ENCODE peak calls at places on chromosome 20, in nine cellular contexts. L is stimulated activated CD4-positive, alpha-beta T cell treated with anti-CD3 and anti-CD28 coated beads, Interleukin-1b, Interleukin-23, amount 100 ng/mL, for 4 hours; S is activated CD4-positive, alpha-beta T cell treated with anti-CD3 and anti-CD28 coated beads, Interleukin-2, amount 10 ng/mL, durations not matched to agents 7 days and 5 days; X is AG04450; K is MV-4-11; T is progenitor cell of endocrine pancreas; M is stimulated activated CD8-positive, alpha-beta memory T cell treated with anti-CD3 and anti-CD28 coated beads, Interleukin-15, amount 100 ng/mL, for 1 hour; D is anterior cingulate cortex; Q is AML-193. E is an unnamed sample.

GRCh38 chr20:21574443-21574842 is 60.6 kb upstream of the NKX2-2 start:
- DNase-seq in L (no peak), S (no peak), X (no peak), K (no peak), T (no peak), M (no peak), D (no peak), Q (no peak), E (no peak)

GRCh38 chr20:6265204-6265904 is 142.5 kb upstream of the FERMT1 start:
- DNase-seq in L (no peak), S (no peak), X (peak), K (peak), T (no peak), M (no peak), D (no peak), Q (peak), E (no peak)

GRCh38 chr20:20815711-20816455 is 103.4 kb upstream of the RALGAPA2 start:
- DNase-seq in L (no peak), S (no peak), X (no peak), K (no peak), T (no peak), M (no peak), D (no peak), Q (no peak), E (no peak)

GRCh38 chr20:32681175-32682084 is 7.7 kb upstream of the C20orf203 start:
- DNase-seq in L (no peak), S (peak), X (no peak), K (peak), T (no peak), M (no peak), D (no peak), Q (no peak), E (no peak)

GRCh38 chr20:57264908-57265648 is 1.4 kb downstream of the BMP7 start:
- DNase-seq in L (no peak), S (no peak), X (no peak), K (no peak), T (no peak), M (no peak), D (no peak), Q (no peak), E (no peak)

GRCh38 chr20:40275738-40276137 is 413.3 kb downstream of the MAFB start:
- DNase-seq in L (no peak), S (no peak), X (no peak), K (no peak), T (no peak), M (no peak), D (no peak), Q (no peak), E (no peak)

GRCh38 chr20:9600562-9600961 is 86.2 kb downstream of the LAMP5 start:
- DNase-seq in L (no peak), S (no peak), X (no peak), K (no peak), T (no peak), M (no peak), D (no peak), Q (no peak), E (no peak)

GRCh38 chr20:48921883-48922867 is 664 bp downstream of the ARFGEF2 start:
- DNase-seq in L (no peak), S (no peak), X (no peak), K (no peak), T (peak), M (no peak), D (no peak), Q (peak), E (no peak)

E was measured in amygdala.